ENCODE peak calls at places on chromosomes 11 and 22, in six cellular contexts. One of them, this sample, is unnamed.

GRCh38 chr11:78295347-78295746 is 106.6 kb downstream of the USP35 start:
- DNase-seq in Calu3: no peak
- DNase-seq in IMR-90: no peak
- DNase-seq in AG09319: no peak
- DNase-seq in AG04450: no peak
- DNase-seq in AG04449: no peak
- DNase-seq in this sample: no peak

GRCh38 chr11:58775066-58775708 is 43.4 kb upstream of the GLYAT start:
- DNase-seq in AG04449: no peak
- DNase-seq in AG09319: no peak
- DNase-seq in AG04450: no peak
- DNase-seq in Calu3: no peak
- DNase-seq in IMR-90: no peak
- DNase-seq in this sample: no peak

GRCh38 chr22:49290711-49291110 is 537.0 kb downstream of the BRD1 start:
- DNase-seq in AG04449: no peak
- DNase-seq in AG04450: no peak
- DNase-seq in AG09319: no peak
- DNase-seq in IMR-90: no peak
- DNase-seq in Calu3: no peak
- DNase-seq in this sample: no peak

GRCh38 chr11:5941951-5942350 is at the start of gene OR56A3:
- DNase-seq in AG04449: no peak
- DNase-seq in AG04450: no peak
- DNase-seq in AG09319: no peak
- DNase-seq in IMR-90: no peak
- DNase-seq in Calu3: no peak
- DNase-seq in this sample: no peak

GRCh38 chr11:114257621-114258558 is 38.3 kb upstream of the NNMT start:
- DNase-seq in AG09319: no peak
- DNase-seq in Calu3: no peak
- DNase-seq in AG04450: no peak
- DNase-seq in AG04449: no peak
- DNase-seq in IMR-90: no peak
- DNase-seq in this sample: no peak

GRCh38 chr11:63639195-63639832 is 25.1 kb upstream of the PLAAT3 start:
- DNase-seq in AG09319: peak
- DNase-seq in AG04449: no peak
- DNase-seq in AG04450: no peak
- DNase-seq in IMR-90: peak
- DNase-seq in Calu3: no peak
- DNase-seq in this sample: peak

GRCh38 chr22:43894122-43894521 is 2.3 kb upstream of the PNPLA5 start:
- DNase-seq in Calu3: no peak
- DNase-seq in AG04449: no peak
- DNase-seq in AG04450: no peak
- DNase-seq in AG09319: no peak
- DNase-seq in IMR-90: no peak
- DNase-seq in this sample: no peak

GRCh38 chr11:35622070-35622469 is 3.8 kb downstream of the FJX1 start:
- DNase-seq in Calu3: peak
- DNase-seq in AG09319: no peak
- DNase-seq in AG04449: no peak
- DNase-seq in AG04450: peak
- DNase-seq in IMR-90: peak
- DNase-seq in this sample: peak

GRCh38 chr11:71086687-71087258 is 165.6 kb downstream of the SHANK2 start:
- DNase-seq in IMR-90: peak
- DNase-seq in AG04450: no peak
- DNase-seq in Calu3: peak
- DNase-seq in AG04449: no peak
- DNase-seq in AG09319: no peak
- DNase-seq in this sample: no peak

GRCh38 chr11:1072821-1073231 is 1.8 kb upstream of the MUC2 start:
- DNase-seq in AG04449: no peak
- DNase-seq in IMR-90: no peak
- DNase-seq in AG04450: no peak
- DNase-seq in AG09319: no peak
- DNase-seq in Calu3: no peak
- DNase-seq in this sample: no peak

GRCh38 chr11:10522276-10522675 is 18.7 kb downstream of the RNF141 start:
- DNase-seq in AG04449: no peak
- DNase-seq in AG04450: no peak
- DNase-seq in AG09319: no peak
- DNase-seq in Calu3: no peak
- DNase-seq in IMR-90: no peak
- DNase-seq in this sample: no peak

GRCh38 chr11:48081151-48082010 is 101.0 kb downstream of the PTPRJ start:
- DNase-seq in AG09319: no peak
- DNase-seq in AG04450: no peak
- DNase-seq in IMR-90: peak
- DNase-seq in AG04449: peak
- DNase-seq in Calu3: no peak
- DNase-seq in this sample: peak

GRCh38 chr11:93614111-93614784 is 47.2 kb upstream of the CEP295 start:
- DNase-seq in AG04449: no peak
- DNase-seq in AG04450: no peak
- DNase-seq in IMR-90: no peak
- DNase-seq in Calu3: no peak
- DNase-seq in AG09319: no peak
- DNase-seq in this sample: no peak

GRCh38 chr11:93288767-93289166 is 41.8 kb upstream of the DEUP1 start:
- DNase-seq in AG04449: no peak
- DNase-seq in AG09319: no peak
- DNase-seq in AG04450: no peak
- DNase-seq in IMR-90: no peak
- DNase-seq in Calu3: no peak
- DNase-seq in this sample: no peak

GRCh38 chr11:23976369-23976768 is 520.5 kb upstream of the LUZP2 start:
- DNase-seq in AG04449: no peak
- DNase-seq in IMR-90: peak
- DNase-seq in AG09319: no peak
- DNase-seq in AG04450: no peak
- DNase-seq in Calu3: no peak
- DNase-seq in this sample: peak

GRCh38 chr22:23210428-23211170 is 30.3 kb downstream of the BCR start:
- DNase-seq in AG04449: no peak
- DNase-seq in AG09319: no peak
- DNase-seq in Calu3: no peak
- DNase-seq in IMR-90: no peak
- DNase-seq in AG04450: no peak
- DNase-seq in this sample: no peak

GRCh38 chr11:19606856-19607655 is 105.6 kb upstream of the NAV2 start:
- DNase-seq in Calu3: no peak
- DNase-seq in AG04450: no peak
- DNase-seq in IMR-90: no peak
- DNase-seq in AG04449: no peak
- DNase-seq in AG09319: no peak
- DNase-seq in this sample: no peak

GRCh38 chr11:62974848-62975522 is 9.8 kb downstream of the SLC22A6 start:
- DNase-seq in AG09319: no peak
- DNase-seq in AG04449: no peak
- DNase-seq in IMR-90: no peak
- DNase-seq in Calu3: peak
- DNase-seq in AG04450: no peak
- DNase-seq in this sample: no peak

GRCh38 chr11:13062115-13062514 is 53.0 kb downstream of the RASSF10 start:
- DNase-seq in IMR-90: no peak
- DNase-seq in AG09319: no peak
- DNase-seq in AG04449: no peak
- DNase-seq in Calu3: no peak
- DNase-seq in AG04450: no peak
- DNase-seq in this sample: no peak

GRCh38 chr11:85718991-85719807 is 33.2 kb upstream of the CCDC89 start:
- DNase-seq in AG04449: peak
- DNase-seq in AG09319: peak
- DNase-seq in AG04450: peak
- DNase-seq in IMR-90: peak
- DNase-seq in Calu3: peak
- DNase-seq in this sample: peak

GRCh38 chr11:106031210-106031845 is 9.3 kb upstream of the MSANTD4 start:
- DNase-seq in IMR-90: peak
- DNase-seq in AG04450: no peak
- DNase-seq in AG09319: no peak
- DNase-seq in Calu3: no peak
- DNase-seq in AG04449: no peak
- DNase-seq in this sample: peak

GRCh38 chr11:129315781-129316579 is 59.7 kb upstream of the BARX2 start:
- DNase-seq in AG04450: no peak
- DNase-seq in AG04449: no peak
- DNase-seq in IMR-90: no peak
- DNase-seq in Calu3: peak
- DNase-seq in AG09319: no peak
- DNase-seq in this sample: no peak

GRCh38 chr11:126497581-126498109 is 142.2 kb downstream of the ST3GAL4 start:
- DNase-seq in AG09319: no peak
- DNase-seq in AG04449: no peak
- DNase-seq in Calu3: no peak
- DNase-seq in AG04450: no peak
- DNase-seq in IMR-90: no peak
- DNase-seq in this sample: no peak

GRCh38 chr11:47616726-47617416 is 22.7 kb upstream of the C1QTNF4 start:
- DNase-seq in Calu3: peak
- DNase-seq in AG04449: peak
- DNase-seq in AG09319: peak
- DNase-seq in AG04450: peak
- DNase-seq in IMR-90: peak
- DNase-seq in this sample: peak

GRCh38 chr11:111098091-111098490 is 147.4 kb upstream of the POU2AF2 start:
- DNase-seq in Calu3: no peak
- DNase-seq in IMR-90: no peak
- DNase-seq in AG09319: no peak
- DNase-seq in AG04449: no peak
- DNase-seq in AG04450: no peak
- DNase-seq in this sample: no peak

GRCh38 chr11:116255234-116255953 is 517.4 kb downstream of the BUD13 start:
- DNase-seq in AG04449: no peak
- DNase-seq in Calu3: no peak
- DNase-seq in IMR-90: no peak
- DNase-seq in AG09319: no peak
- DNase-seq in AG04450: no peak
- DNase-seq in this sample: no peak

GRCh38 chr11:48123249-48123875 is 93.2 kb upstream of the OR4B1 start:
- DNase-seq in AG04449: no peak
- DNase-seq in AG04450: no peak
- DNase-seq in IMR-90: no peak
- DNase-seq in Calu3: no peak
- DNase-seq in AG09319: no peak
- DNase-seq in this sample: no peak

GRCh38 chr11:2651826-2652237 is 48.0 kb downstream of the KCNQ1OT1 start:
- DNase-seq in AG04450: no peak
- DNase-seq in AG04449: no peak
- DNase-seq in Calu3: no peak
- DNase-seq in IMR-90: no peak
- DNase-seq in AG09319: no peak
- DNase-seq in this sample: no peak

GRCh38 chr11:122917311-122917710 is 34.8 kb downstream of the JHY start:
- DNase-seq in Calu3: no peak
- DNase-seq in AG09319: no peak
- DNase-seq in AG04449: no peak
- DNase-seq in IMR-90: peak
- DNase-seq in AG04450: no peak
- DNase-seq in this sample: no peak

GRCh38 chr22:17964647-17965046 is 59.7 kb downstream of the MICAL3 start:
- DNase-seq in Calu3: no peak
- DNase-seq in AG04450: no peak
- DNase-seq in AG04449: no peak
- DNase-seq in AG09319: no peak
- DNase-seq in IMR-90: no peak
- DNase-seq in this sample: no peak

GRCh38 chr11:15276616-15277015 is 161.9 kb downstream of the INSC start:
- DNase-seq in Calu3: no peak
- DNase-seq in IMR-90: peak
- DNase-seq in AG04450: no peak
- DNase-seq in AG09319: no peak
- DNase-seq in AG04449: no peak
- DNase-seq in this sample: no peak

GRCh38 chr11:128294001-128294684 is 293.2 kb downstream of the ETS1 start:
- DNase-seq in AG04449: no peak
- DNase-seq in Calu3: no peak
- DNase-seq in AG04450: no peak
- DNase-seq in IMR-90: no peak
- DNase-seq in AG09319: no peak
- DNase-seq in this sample: no peak
- TF ChIP-seq CTCF in AG04449: no peak
- TF ChIP-seq CTCF in Calu3: no peak
- TF ChIP-seq CTCF in AG04450: no peak
- TF ChIP-seq CTCF in IMR-90: no peak
- TF ChIP-seq CTCF in AG09319: no peak
- TF ChIP-seq CTCF in this sample: no peak

GRCh38 chr11:69270929-69271328 is 23.0 kb upstream of the MYEOV start:
- DNase-seq in AG04449: no peak
- DNase-seq in IMR-90: no peak
- DNase-seq in AG04450: no peak
- DNase-seq in AG09319: no peak
- DNase-seq in Calu3: no peak
- DNase-seq in this sample: no peak
- TF ChIP-seq CTCF in AG04449: no peak
- TF ChIP-seq CTCF in IMR-90: no peak
- TF ChIP-seq CTCF in AG04450: no peak
- TF ChIP-seq CTCF in AG09319: no peak
- TF ChIP-seq CTCF in Calu3: no peak
- TF ChIP-seq CTCF in this sample: no peak

GRCh38 chr22:40218723-40219294 is 41.1 kb downstream of the TNRC6B start:
- DNase-seq in AG04449: no peak
- DNase-seq in Calu3: no peak
- DNase-seq in AG04450: no peak
- DNase-seq in AG09319: no peak
- DNase-seq in IMR-90: peak
- DNase-seq in this sample: peak

GRCh38 chr22:40224702-40225101 is 47.0 kb downstream of the TNRC6B start:
- DNase-seq in IMR-90: peak
- DNase-seq in Calu3: no peak
- DNase-seq in AG04450: no peak
- DNase-seq in AG09319: no peak
- DNase-seq in AG04449: no peak
- DNase-seq in this sample: no peak

GRCh38 chr22:40221055-40221414 is 43.3 kb downstream of the TNRC6B start:
- DNase-seq in AG04449: no peak
- DNase-seq in Calu3: no peak
- DNase-seq in AG04450: no peak
- DNase-seq in IMR-90: no peak
- DNase-seq in AG09319: no peak
- DNase-seq in this sample: no peak

GRCh38 chr22:40218152-40218551 is 40.4 kb downstream of the TNRC6B start:
- DNase-seq in Calu3: no peak
- DNase-seq in IMR-90: no peak
- DNase-seq in AG04450: no peak
- DNase-seq in AG09319: no peak
- DNase-seq in AG04449: no peak
- DNase-seq in this sample: no peak

GRCh38 chr22:40220316-40221054 is 42.8 kb downstream of the TNRC6B start:
- DNase-seq in IMR-90: no peak
- DNase-seq in AG04449: no peak
- DNase-seq in AG09319: no peak
- DNase-seq in Calu3: no peak
- DNase-seq in AG04450: no peak
- DNase-seq in this sample: no peak
- TF ChIP-seq CTCF in IMR-90: no peak
- TF ChIP-seq CTCF in AG04449: no peak
- TF ChIP-seq CTCF in AG09319: no peak
- TF ChIP-seq CTCF in Calu3: no peak
- TF ChIP-seq CTCF in AG04450: no peak
- TF ChIP-seq CTCF in this sample: no peak

GRCh38 chr22:45344339-45344738 is 34.6 kb downstream of the FAM118A start:
- DNase-seq in IMR-90: no peak
- DNase-seq in AG04450: no peak
- DNase-seq in Calu3: no peak
- DNase-seq in AG04449: no peak
- DNase-seq in AG09319: no peak
- DNase-seq in this sample: peak
- TF ChIP-seq CTCF in IMR-90: no peak
- TF ChIP-seq CTCF in AG04450: peak
- TF ChIP-seq CTCF in Calu3: no peak
- TF ChIP-seq CTCF in AG04449: no peak
- TF ChIP-seq CTCF in AG09319: no peak
- TF ChIP-seq CTCF in this sample: no peak

This sample was measured in fibroblast of lung.